ENCODE peak calls at places on chromosomes 2 and 18, in ten cellular contexts. R, M, V, G, I, E, O, X, L and B are unnamed samples. For H3K9me3, the result is how much of the 10 kb centered on the place peaks cover.

GRCh38 chr2:71620851-71621251 is 167.5 kb downstream of the DYSF start:
- DNase-seq in R (no peak), M (no peak), V (no peak), G (no peak), I (no peak), E (no peak), O (peak), X (no peak), L (peak), B (no peak)

GRCh38 chr2:119753041-119753929 is 6.4 kb upstream of the PTPN4 start:
- DNase-seq in R (peak), M (peak), V (no peak), G (no peak), I (no peak), E (no peak), O (no peak), X (no peak), L (no peak), B (no peak)

GRCh38 chr2:65103013-65103720 is 26.7 kb downstream of the RAB1A start:
- DNase-seq in R (no peak), M (no peak), V (no peak), G (no peak), I (no peak), E (no peak), O (no peak), X (no peak), L (no peak), B (no peak)

GRCh38 chr2:234579231-234579962 is 82.5 kb upstream of the ARL4C start:
- DNase-seq in R (no peak), M (no peak), V (no peak), G (no peak), I (no peak), E (no peak), O (no peak), X (no peak), L (no peak), B (no peak)

GRCh38 chr18:57767259-57768050 is 35.7 kb downstream of the ATP8B1 start:
- DNase-seq in R (no peak), M (no peak), V (no peak), G (no peak), I (no peak), E (no peak), O (no peak), X (no peak), L (no peak), B (no peak)

GRCh38 chr2:180728928-180729559 is 251.4 kb upstream of the UBE2E3 start:
- DNase-seq in R (no peak), M (no peak), V (no peak), G (no peak), I (no peak), E (peak), O (no peak), X (no peak), L (no peak), B (no peak)

GRCh38 chr2:149899390-149899789 is 311.8 kb upstream of the MMADHC start:
- DNase-seq in R (no peak), M (no peak), V (no peak), G (no peak), I (no peak), E (no peak), O (no peak), X (no peak), L (no peak), B (no peak)

GRCh38 chr2:205792908-205793307 is 110.6 kb downstream of the NRP2 start:
- DNase-seq in R (no peak), M (no peak), V (no peak), G (no peak), I (no peak), E (peak), O (no peak), X (no peak), L (no peak), B (no peak)

GRCh38 chr2:126307740-126308139 is 348.2 kb upstream of the GYPC start:
- DNase-seq in R (no peak), M (no peak), V (no peak), G (no peak), I (no peak), E (no peak), O (no peak), X (no peak), L (no peak), B (peak)

GRCh38 chr2:156434461-156435291 is 1.5 kb upstream of the GPD2 start:
- DNase-seq in R (no peak), M (peak), V (no peak), G (no peak), I (no peak), E (no peak), O (no peak), X (no peak), L (no peak), B (no peak)

GRCh38 chr2:164514491-164514890 is 106.8 kb downstream of the GRB14 start:
- DNase-seq in R (peak), M (no peak), V (no peak), G (peak), I (no peak), E (no peak), O (no peak), X (no peak), L (no peak), B (peak)

GRCh38 chr18:52337286-52337685 is 2.7 kb upstream of the DCC start:
- DNase-seq in R (no peak), M (no peak), V (no peak), G (no peak), I (no peak), E (peak), O (no peak), X (no peak), L (no peak), B (no peak)

GRCh38 chr18:55588876-55589595 is 1.0 kb upstream of the TCF4 start:
- DNase-seq in R (no peak), M (peak), V (no peak), G (no peak), I (no peak), E (no peak), O (no peak), X (no peak), L (no peak), B (no peak)

GRCh38 chr2:191560594-191560993 is 117.3 kb upstream of the NABP1 start:
- DNase-seq in R (no peak), M (no peak), V (no peak), G (no peak), I (no peak), E (no peak), O (no peak), X (no peak), L (no peak), B (no peak)

GRCh38 chr2:206797376-206797775 is 32.0 kb downstream of the FASTKD2 start:
- DNase-seq in R (no peak), M (no peak), V (no peak), G (no peak), I (no peak), E (no peak), O (no peak), X (no peak), L (no peak), B (no peak)

DNA sequence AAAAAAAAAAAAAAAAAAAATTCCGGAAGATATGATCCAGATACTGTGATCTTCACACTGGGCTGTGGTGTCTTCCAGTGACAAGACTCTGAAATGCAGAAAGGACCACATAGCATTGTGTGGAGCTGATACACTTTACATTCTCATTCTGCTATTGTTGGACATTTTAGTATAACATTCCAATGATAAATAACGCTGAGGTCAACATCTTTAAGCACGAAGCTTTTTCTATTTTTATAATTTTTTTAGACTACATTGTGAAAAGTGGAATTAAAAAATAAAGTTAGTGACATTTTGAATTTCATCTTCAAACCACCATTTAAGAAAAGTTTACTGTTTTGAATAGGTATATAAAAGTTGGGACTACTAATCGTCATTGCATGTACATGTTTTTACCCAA is 62.7 kb downstream of the CDCA7 start:
- DNase-seq in R (no peak), M (no peak), V (no peak), G (no peak), I (no peak), E (no peak), O (no peak), X (no peak), L (no peak), B (no peak)
- H3K9me3 ChIP-seq in R (under half), M (under half), V (under half), G (under half), I (under half), E (under half), O (under half), X (under half), L (under half), B (under half)

GRCh38 chr2:1625281-1626001 is 118.9 kb downstream of the PXDN start:
- DNase-seq in R (peak), M (no peak), V (no peak), G (no peak), I (no peak), E (peak), O (no peak), X (no peak), L (no peak), B (peak)
- H3K4me3 ChIP-seq in R (no peak), M (no peak), V (no peak), G (no peak), I (no peak), E (no peak), O (no peak), X (no peak), L (no peak), B (no peak)

DNA sequence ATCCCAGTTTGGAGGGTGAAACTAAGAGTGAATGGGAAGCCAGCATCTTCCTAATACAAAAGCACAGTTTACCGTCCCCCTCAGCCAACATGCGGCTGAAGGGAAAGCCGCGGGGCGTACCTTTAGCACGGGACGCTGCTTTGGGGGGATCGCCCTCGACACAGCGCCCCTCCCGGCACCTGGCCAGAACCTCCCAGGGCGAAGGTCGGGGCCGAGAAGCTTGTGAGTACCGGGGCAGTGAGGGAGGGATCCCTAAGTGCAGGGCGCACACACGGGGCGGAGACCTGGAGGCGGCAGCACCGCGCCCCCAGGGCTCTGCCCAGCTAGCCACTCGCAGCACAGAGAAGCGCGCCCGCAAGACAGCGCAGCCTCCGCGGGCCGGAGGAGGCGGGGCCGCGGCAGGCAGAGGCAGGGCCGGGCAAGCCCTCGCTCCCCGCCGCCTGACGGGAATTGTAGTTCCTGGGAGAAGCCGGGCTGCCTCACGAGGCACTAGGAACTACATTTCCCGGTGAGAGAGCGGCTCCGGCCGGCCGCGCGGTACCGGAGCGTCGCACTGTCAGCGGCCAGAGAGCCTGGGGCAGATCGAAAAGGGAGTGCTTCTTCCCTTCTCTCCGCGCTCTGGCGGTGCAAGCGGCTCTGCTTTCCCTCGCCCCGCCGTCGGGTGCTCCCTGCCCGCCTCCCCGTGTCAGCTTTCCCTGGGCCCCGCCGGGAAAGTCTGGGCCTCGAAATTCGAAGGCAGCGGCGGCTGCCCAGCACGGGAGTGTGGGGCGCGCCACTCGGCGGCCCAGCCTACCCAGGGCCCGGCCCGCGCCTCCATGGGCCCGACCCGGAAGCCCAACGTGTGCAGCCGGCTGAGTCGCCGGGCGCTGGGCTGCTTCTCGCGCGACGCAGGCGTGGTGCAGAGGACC is at the start of the genes DCAF17 and METTL8:
- DNase-seq in R (peak), M (peak), V (peak), G (peak), I (peak), E (peak), O (peak), X (peak), L (peak), B (peak)
- TF ChIP-seq CTCF in R (peak), M (peak), V (peak), G (peak), I (no peak), E (peak), O (peak), X (peak), L (peak), B (peak)

GRCh38 chr2:95382128-95382645 is 20.3 kb upstream of the FAHD2A start:
- DNase-seq in R (no peak), M (no peak), V (peak), G (no peak), I (no peak), E (no peak), O (no peak), X (no peak), L (no peak), B (no peak)
- H3K9me3 ChIP-seq in R (under half), M (under half), V (under half), G (under half), I (under half), E (under half), O (under half), X (under half), L (under half), B (under half)

GRCh38 chr2:194559964-194560363 is 1097.1 kb upstream of the SLC39A10 start:
- DNase-seq in R (no peak), M (no peak), V (no peak), G (no peak), I (no peak), E (no peak), O (no peak), X (no peak), L (no peak), B (no peak)
- H3K4me3 ChIP-seq in R (no peak), M (no peak), V (no peak), G (no peak), I (no peak), E (no peak), O (no peak), X (no peak), L (no peak), B (no peak)

DNA sequence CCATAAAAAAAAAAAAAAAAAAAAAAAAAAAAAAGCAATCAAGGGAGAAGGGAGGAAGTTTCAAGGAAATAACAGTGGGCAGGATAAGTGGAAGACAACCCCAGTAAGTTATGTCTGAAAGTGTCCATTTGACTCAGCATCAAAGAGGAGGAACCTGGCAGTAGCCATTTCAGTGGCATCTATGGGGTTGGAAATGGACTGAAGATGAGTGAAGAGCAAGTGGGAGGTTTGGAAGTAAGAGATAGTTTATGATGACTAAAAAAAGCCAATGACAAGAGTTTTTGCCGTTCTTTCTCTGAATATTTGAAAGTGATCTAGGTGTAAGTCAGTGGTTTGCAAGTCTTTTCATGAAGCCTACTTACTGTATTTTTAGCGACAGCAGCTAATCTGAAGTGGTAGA is 9.2 kb upstream of the SELENOI start:
- DNase-seq in R (no peak), M (no peak), V (no peak), G (no peak), I (no peak), E (no peak), O (no peak), X (no peak), L (no peak), B (no peak)
- TF ChIP-seq CTCF in R (no peak), M (no peak), V (no peak), G (no peak), I (no peak), E (no peak), O (no peak), X (no peak), L (no peak), B (no peak)